ENCODE peak calls at places on chromosome 10, in ten cellular contexts. T, H, S, V, A, I, J, K, B and Y are unnamed samples.
A peak's percentile ranks its signal among the peaks of the same experiment; 100 is the strongest.

GRCh38 chr10:30553625-30554442 is 75.7 kb downstream of the LYZL2 start:
- DNase-seq in K (peak; percentile 20), V (peak; percentile 67), I (no peak), J (peak; percentile 57), B (peak; percentile 84), H (no peak), S (peak; percentile 19), T (peak; percentile 72), A (no peak), Y (no peak)

GRCh38 chr10:133226251-133226808 is 3.7 kb upstream of the UTF1 start:
- DNase-seq in V (no peak), S (no peak), K (no peak), H (peak; percentile 26), I (no peak), T (no peak), J (no peak), B (no peak), A (no peak), Y (no peak)

GRCh38 chr10:88897019-88897853 is 17.2 kb downstream of the STAMBPL1 start:
- DNase-seq in J (no peak), I (no peak), K (no peak), S (no peak), B (peak; percentile 22), T (no peak), H (no peak), A (no peak), V (no peak), Y (no peak)

GRCh38 chr10:28566458-28566857 is 33.5 kb downstream of the WAC start:
- DNase-seq in S (no peak), T (peak; percentile 69), J (no peak), B (no peak), A (no peak), I (no peak), K (no peak), H (no peak), V (no peak), Y (no peak)

GRCh38 chr10:103762166-103762565 is 93.2 kb downstream of the SH3PXD2A start:
- DNase-seq in H (no peak), J (no peak), T (no peak), K (no peak), B (no peak), V (no peak), S (no peak), A (no peak), I (no peak), Y (no peak)

GRCh38 chr10:50993817-50994251 is 80.5 kb upstream of the PRKG1 start:
- DNase-seq in K (peak; percentile 59), I (no peak), B (peak; percentile 76), S (no peak), V (no peak), H (no peak), T (peak; percentile 87), J (no peak), A (no peak), Y (peak; percentile 74)

GRCh38 chr10:45526309-45526708 is 146.3 kb downstream of the ZFAND4 start:
- DNase-seq in K (no peak), H (no peak), V (no peak), S (no peak), T (no peak), A (no peak), J (no peak), I (no peak), B (no peak), Y (no peak)

GRCh38 chr10:79038841-79039201 is 29.9 kb upstream of the ZMIZ1 start:
- DNase-seq in J (no peak), B (peak; percentile 52), H (no peak), S (peak; percentile 3), I (no peak), V (no peak), A (no peak), K (no peak), T (no peak), Y (no peak)

GRCh38 chr10:50635286-50635685 is 11.5 kb upstream of the SGMS1 start:
- DNase-seq in H (peak; percentile 83), A (no peak), K (peak; percentile 92), I (no peak), T (peak; percentile 76), V (no peak), S (peak; percentile 96), J (no peak), B (peak; percentile 52), Y (no peak)